ENCODE peak calls at places on chromosomes 4 and X, in four cellular contexts. P is mucosa of descending colon, W is mammary epithelial cell, Q is astrocyte of the spinal cord. K is an unnamed sample.

GRCh38 chrX:7706032-7706431 is 136.9 kb upstream of the VCX start:
- DNase-seq in P (no peak), Q (peak), W (no peak), K (no peak)

GRCh38 chr4:118338981-118339765 is 13.6 kb downstream of the PRSS12 start:
- DNase-seq in Q (peak), P (no peak), W (peak), K (no peak)

GRCh38 chr4:133483600-133484246 is 334.6 kb downstream of the PCDH10 start:
- DNase-seq in Q (peak), W (peak), P (no peak), K (no peak)

GRCh38 chr4:179595671-179596410 is 2153.6 kb upstream of the AGA start:
- DNase-seq in P (no peak), W (no peak), Q (peak), K (no peak)

GRCh38 chrX:153696100-153696499 is 8.4 kb downstream of the SLC6A8 start:
- DNase-seq in P (no peak), Q (no peak), W (no peak), K (no peak)

GRCh38 chr4:17817027-17817426 is 6.2 kb downstream of the NCAPG start:
- DNase-seq in Q (peak), W (peak), P (no peak), K (no peak)

GRCh38 chrX:11386001-11386523 is 92.8 kb downstream of the AMELX start:
- DNase-seq in W (no peak), P (peak), Q (peak), K (no peak)

GRCh38 chr4:16418814-16419213 is 192.5 kb upstream of the TAPT1 start:
- DNase-seq in W (peak), Q (peak), P (no peak), K (no peak)

GRCh38 chr4:25525896-25526295 is 129.8 kb upstream of the SLC34A2 start:
- DNase-seq in Q (no peak), P (no peak), W (no peak), K (no peak)

GRCh38 chr4:24514808-24515207 is 69.5 kb downstream of the DHX15 start:
- DNase-seq in W (no peak), P (no peak), Q (no peak), K (no peak)
- TF ChIP-seq CTCF in W (no peak), P (no peak), Q (peak), K (no peak)

GRCh38 chr4:165381821-165382373 is 3.1 kb downstream of the CPE start:
- DNase-seq in Q (no peak), P (no peak), W (no peak), K (no peak)
- TF ChIP-seq CTCF in Q (no peak), P (no peak), W (no peak), K (no peak)

DNA sequence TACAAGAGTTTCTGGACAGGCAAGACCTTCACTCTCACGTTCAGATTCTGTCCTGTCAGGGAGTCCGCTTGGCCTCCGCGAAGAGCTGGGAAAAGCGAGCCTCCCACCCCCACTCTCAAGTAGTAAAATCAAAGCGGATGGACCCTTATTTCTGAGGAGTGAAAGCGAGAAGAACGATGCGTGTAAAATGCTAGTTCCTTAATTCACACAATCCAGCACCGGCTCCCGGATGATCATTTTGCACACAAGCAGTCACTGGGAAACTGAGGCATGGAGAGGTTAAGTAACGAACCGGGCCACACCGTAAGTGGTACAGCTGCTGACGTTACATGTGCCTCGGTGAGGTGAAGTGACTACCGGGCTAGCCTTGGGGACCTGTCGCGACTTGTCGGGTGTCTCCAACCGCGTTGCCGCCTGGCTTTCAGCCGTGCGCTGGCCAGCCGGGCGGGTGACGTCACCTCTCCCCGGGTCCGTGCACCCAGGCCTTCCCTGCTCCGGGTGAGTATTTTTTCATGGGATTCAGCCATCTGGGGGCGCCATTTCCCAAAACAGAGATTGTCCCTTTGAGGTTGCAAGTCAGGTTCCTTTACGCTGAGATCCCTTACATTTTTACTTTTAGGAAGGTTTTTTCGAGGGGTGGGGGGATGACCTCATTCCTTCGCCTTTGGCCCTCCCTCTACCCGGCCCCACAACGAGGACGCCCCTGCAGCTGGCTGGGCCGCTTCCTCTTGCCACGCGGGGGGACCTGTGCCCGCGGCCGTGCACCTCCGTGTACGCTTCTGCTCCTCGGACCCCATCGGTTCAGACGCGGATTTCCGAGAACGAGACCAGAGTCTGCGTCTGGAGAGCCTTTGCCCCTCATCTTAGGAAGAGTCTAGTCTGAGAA is 3.4 kb upstream of the SFRP2 start:
- DNase-seq in Q (peak), P (peak), W (peak), K (peak)
- TF ChIP-seq CTCF in Q (peak), P (no peak), W (peak), K (peak)

DNA sequence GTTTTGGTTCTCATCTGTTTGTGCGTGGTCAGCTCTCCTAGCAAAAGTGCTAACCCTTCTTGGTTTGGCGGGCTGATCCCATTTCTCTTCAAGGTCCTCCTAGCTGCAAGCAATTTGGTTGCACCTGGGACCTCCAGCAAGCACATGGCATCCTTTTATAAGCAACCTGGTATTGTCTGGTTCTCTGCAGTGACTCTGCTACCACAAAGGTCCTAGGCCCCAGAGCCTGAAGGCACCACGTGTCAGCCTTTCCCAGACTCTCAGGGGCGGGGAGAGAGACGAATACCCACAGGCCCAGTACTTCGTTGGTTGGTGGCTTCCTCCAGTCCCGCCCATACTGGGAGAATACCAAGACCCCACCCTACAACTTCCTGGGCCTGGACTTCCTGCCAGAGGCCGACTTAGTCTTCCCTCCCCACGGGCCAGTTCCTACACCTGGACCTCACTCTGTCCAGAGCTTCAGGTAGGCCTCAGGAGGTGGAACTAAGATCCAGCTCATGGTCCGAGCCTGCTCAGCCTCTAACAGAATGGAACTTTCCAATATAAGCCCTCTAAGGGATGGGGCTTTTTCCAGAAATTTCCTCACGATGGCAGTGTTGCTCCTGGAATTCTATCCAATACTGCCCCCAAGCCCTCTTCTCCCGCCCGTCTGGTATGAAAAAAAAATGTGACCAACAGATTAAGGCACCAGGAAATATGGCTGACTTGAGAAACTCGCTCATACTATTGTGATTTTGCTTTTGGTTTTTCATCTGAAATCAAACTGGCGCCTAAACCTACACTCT is 192.5 kb upstream of the STK26 start:
- DNase-seq in P (no peak), Q (peak), W (peak), K (peak)
- TF ChIP-seq CTCF in P (no peak), Q (peak), W (no peak), K (peak)

GRCh38 chr4:112521123-112522116 is 5.4 kb upstream of the NEUROG2 start:
- DNase-seq in W (no peak), Q (no peak), P (no peak), K (no peak)

GRCh38 chr4:112519689-112520597 is 4.0 kb upstream of the NEUROG2 start:
- DNase-seq in W (no peak), P (no peak), Q (no peak), K (no peak)

GRCh38 chr4:112522389-112522788 is 6.4 kb upstream of the NEUROG2 start:
- DNase-seq in W (no peak), Q (no peak), P (no peak), K (no peak)

GRCh38 chr4:112518675-112519074 is 2.7 kb upstream of the NEUROG2 start:
- DNase-seq in Q (no peak), W (no peak), P (no peak), K (no peak)

GRCh38 chr4:112520598-112521122 is 4.7 kb upstream of the NEUROG2 start:
- DNase-seq in W (no peak), P (no peak), Q (no peak), K (no peak)
- TF ChIP-seq CTCF in W (no peak), P (no peak), Q (no peak), K (no peak)

GRCh38 chr4:151407466-151408379 is 1.3 kb upstream of the FHIP1A start:
- DNase-seq in P (peak), Q (peak), W (peak), K (no peak)
- TF ChIP-seq CTCF in P (no peak), Q (no peak), W (no peak), K (no peak)

GRCh38 chr4:137283737-137284136 is 248.6 kb downstream of the PCDH18 start:
- DNase-seq in P (no peak), Q (peak), W (peak), K (no peak)
- TF ChIP-seq CTCF in P (no peak), Q (peak), W (peak), K (no peak)

GRCh38 chrX:40920351-40920750 is 164.9 kb upstream of the USP9X start:
- DNase-seq in W (no peak), Q (no peak), P (no peak), K (no peak)

GRCh38 chrX:40928076-40928475 is 157.2 kb upstream of the USP9X start:
- DNase-seq in P (no peak), Q (no peak), W (no peak), K (no peak)

DNA sequence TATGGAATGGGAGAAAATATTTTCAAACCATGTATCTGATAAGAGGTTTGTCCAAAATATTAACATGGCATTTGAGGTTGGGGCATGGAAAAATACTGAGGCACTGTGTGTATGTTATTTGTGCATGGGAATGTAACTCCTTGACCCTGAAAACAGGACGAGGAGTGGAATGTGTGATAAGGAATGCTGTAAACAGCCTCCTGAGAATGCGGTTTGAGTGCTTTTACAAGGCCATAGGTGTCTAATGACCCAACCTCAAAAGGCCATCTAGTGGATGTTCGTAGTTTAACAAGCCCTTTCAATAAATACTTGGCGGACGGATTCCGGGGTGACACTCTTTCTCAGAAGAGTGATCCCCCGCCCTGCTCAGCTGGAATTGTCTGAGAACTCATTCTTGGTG is 162.9 kb upstream of the USP9X start:
- DNase-seq in P (no peak), W (peak), Q (peak), K (no peak)
- TF ChIP-seq CTCF in P (no peak), W (peak), Q (peak), K (no peak)

DNA sequence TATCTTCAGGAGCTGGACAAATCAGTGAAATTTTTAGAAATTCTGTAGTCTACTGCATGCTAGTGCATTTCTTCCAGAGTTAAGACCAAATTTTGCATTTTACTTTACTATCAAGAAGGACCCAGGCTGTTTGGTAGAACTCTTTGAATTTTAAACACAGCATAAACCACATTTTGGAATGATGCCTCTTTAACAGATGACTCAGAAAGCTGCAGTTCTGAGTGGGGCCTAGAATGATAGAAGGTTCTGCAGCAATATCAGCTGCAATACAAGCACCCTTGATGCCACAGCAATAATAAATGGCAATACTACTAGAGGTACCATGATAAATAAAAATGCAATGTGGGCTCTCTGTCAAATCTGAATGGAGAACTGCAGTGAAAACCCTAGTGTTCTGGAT is 198.7 kb downstream of the TMA16 start:
- DNase-seq in P (no peak), W (no peak), Q (peak), K (no peak)
- TF ChIP-seq CTCF in P (no peak), W (no peak), Q (no peak), K (no peak)

DNA sequence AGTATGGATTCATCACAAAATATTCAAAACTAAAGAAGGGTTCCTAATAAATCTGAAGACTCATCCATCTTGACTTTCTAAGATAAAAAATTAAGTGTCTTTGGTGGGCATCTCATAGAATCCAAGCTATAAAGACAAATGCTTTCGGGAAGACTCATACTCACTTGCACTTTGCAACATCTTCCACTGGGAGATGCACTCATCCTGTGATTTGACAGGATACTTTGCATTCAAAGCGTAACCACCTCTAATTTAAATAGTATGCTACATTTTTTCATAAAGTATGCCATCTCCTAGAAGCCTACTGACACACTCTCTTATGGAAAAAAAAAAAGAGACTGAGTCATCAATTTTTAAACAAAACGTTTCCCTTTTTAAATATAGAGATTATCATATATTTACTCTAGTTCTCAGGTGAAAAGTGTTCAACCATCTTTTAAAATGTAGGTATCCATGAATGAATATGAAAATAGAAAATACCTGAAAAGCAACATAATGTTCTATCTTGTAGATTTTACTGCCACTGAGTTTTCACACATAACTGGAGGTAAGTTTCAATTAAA is 119.6 kb downstream of the KLHL13 start:
- DNase-seq in P (no peak), W (peak), Q (no peak), K (no peak)
- TF ChIP-seq CTCF in P (no peak), W (peak), Q (peak), K (no peak)

K was measured in mesothelial cell of epicardium.